ENCODE peak calls at places on chromosome 19, in seven cellular contexts. S is HepG2, A is suprapubic skin, R is GM23338, T is spleen, Z is endothelial cell of umbilical vein, Y is stomach. F is an unnamed sample.

GRCh38 chr19:17097593-17098126 is 22.1 kb downstream of the MYO9B start:
- DNase-seq in Y (no peak), A (no peak), S (peak; percentile 86), R (no peak), T (no peak), Z (peak; percentile 41), F (no peak)

GRCh38 chr19:6481541-6482342 is at the start of gene DENND1C:
- DNase-seq in Z (peak; percentile 12), A (no peak), S (peak; percentile 47), Y (peak; percentile 52), T (peak; percentile 95), R (peak; percentile 74), F (no peak)

GRCh38 chr19:28289294-28290063 is 923.5 kb downstream of the UQCRFS1 start:
- DNase-seq in Y (no peak), A (no peak), R (no peak), S (no peak), T (no peak), Z (peak; percentile 37), F (no peak)

GRCh38 chr19:30074741-30075460 is 132.9 kb downstream of the URI1 start:
- DNase-seq in Z (no peak), A (peak; percentile 57), Y (no peak), T (peak; percentile 64), R (no peak), S (no peak), F (peak; percentile 63)

GRCh38 chr19:49690656-49691242 is at the start of gene CPT1C:
- DNase-seq in Z (peak; percentile 83), R (peak; percentile 97), Y (peak; percentile 79), A (peak; percentile 91), T (peak; percentile 83), S (no peak), F (peak; percentile 93)

GRCh38 chr19:13024958-13025653 is 29.8 kb downstream of the NFIX start:
- DNase-seq in R (peak; percentile 69), A (no peak), S (no peak), Z (peak; percentile 12), T (no peak), Y (no peak), F (peak; percentile 74)

GRCh38 chr19:41799444-41800000 is 3.1 kb downstream of the CEACAM3 start:
- DNase-seq in R (no peak), Z (no peak), S (peak; percentile 11), Y (no peak), A (no peak), T (no peak), F (no peak)

GRCh38 chr19:10835089-10835753 is 791 bp downstream of the TMED1 start:
- DNase-seq in A (no peak), T (peak; percentile 87), R (no peak), Y (peak; percentile 100), S (no peak), Z (peak; percentile 21), F (peak; percentile 81)

GRCh38 chr19:33403221-33403972 is 29.9 kb downstream of the CEBPG start:
- DNase-seq in S (peak; percentile 98), A (no peak), Z (no peak), T (peak; percentile 58), Y (peak; percentile 59), R (no peak), F (peak; percentile 62)

GRCh38 chr19:3573858-3574637 is 1.3 kb downstream of the HMG20B start:
- DNase-seq in Y (peak; percentile 96), Z (peak; percentile 98), S (peak; percentile 85), R (peak; percentile 100), A (peak; percentile 96), T (peak; percentile 95), F (peak; percentile 89)
- H3K4me1 ChIP-seq in Y (peaks cover 38% of the 10 kb centered on the region), Z (peaks cover 15% of the 10 kb centered on the region), S (peaks cover 34% of the 10 kb centered on the region), R (peaks cover 19% of the 10 kb centered on the region), A (peaks cover 48% of the 10 kb centered on the region), T (peaks cover 32% of the 10 kb centered on the region), F (no peaks in the 10 kb centered on the region)

DNA sequence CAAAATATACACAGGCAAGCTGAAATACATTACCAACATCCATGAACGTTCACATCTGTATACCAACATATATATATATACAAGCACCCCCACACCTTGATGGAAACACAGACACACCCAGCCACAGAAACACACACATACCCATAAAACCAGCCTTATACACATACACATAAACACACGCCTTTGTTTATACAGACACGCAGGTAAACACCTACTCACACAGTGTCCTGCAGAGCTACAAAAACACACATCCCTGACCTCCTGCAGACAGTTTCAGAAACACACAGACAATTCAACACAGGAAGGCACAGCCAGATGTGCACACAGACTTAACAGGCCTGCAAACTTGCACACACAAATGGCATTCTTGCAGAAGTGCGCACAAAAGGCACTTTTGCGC is 21.3 kb upstream of the IRGC start:
- DNase-seq in A (no peak), S (no peak), T (no peak), R (no peak), Y (no peak), Z (no peak), F (no peak)
- TF ChIP-seq POLR2AphosphoS5 in A (no peak), S (no peak), T (no peak), R (no peak), Y (no peak), Z (no peak), F (no peak)

GRCh38 chr19:2048104-2048958 is 2.7 kb downstream of the MKNK2 start:
- DNase-seq in A (peak; percentile 64), Y (no peak), R (no peak), Z (no peak), S (no peak), T (peak; percentile 80), F (peak; percentile 65)
- H3K4me1 ChIP-seq in A (peaks cover 86% of the 10 kb centered on the region), Y (peaks cover 85% of the 10 kb centered on the region), R (peaks cover 4% of the 10 kb centered on the region), Z (peaks cover 29% of the 10 kb centered on the region), S (peaks cover 54% of the 10 kb centered on the region), T (peaks cover 87% of the 10 kb centered on the region), F (peaks cover 76% of the 10 kb centered on the region)

DNA sequence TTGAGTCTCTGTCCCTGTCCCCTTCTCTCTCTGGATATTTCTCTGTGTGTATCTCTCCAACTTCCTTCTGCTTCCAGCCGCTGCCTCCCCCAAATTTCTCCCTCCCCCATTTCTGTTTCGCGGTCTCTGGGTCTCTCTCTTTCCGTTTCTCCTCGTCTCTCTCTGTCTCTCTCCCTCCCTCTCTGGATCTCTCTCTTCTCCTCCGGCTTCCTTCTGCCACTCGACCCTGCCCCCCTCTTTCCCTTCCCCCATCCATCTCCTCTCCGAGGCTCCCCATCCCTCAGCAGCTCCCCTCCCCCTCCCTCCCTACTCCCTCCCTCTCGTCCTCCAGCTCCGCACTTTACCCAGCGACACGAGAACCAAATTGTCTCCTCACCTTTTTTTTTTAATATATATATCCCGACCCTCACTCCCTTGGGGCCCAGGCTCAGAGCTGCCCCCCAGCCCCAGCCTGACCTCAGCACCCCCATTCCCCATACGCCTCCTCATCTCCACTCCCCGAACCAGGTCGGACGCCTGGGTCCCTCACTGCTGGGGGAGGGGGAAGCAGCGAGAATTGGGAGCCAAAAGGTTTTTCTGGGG is 3.5 kb upstream of the CACNG8 start:
- DNase-seq in Z (no peak), Y (no peak), R (peak; percentile 94), A (no peak), T (no peak), S (no peak), F (no peak)
- TF ChIP-seq POLR2AphosphoS5 in Z (no peak), Y (no peak), R (peak; percentile 41), A (no peak), T (no peak), S (no peak), F (no peak)

DNA sequence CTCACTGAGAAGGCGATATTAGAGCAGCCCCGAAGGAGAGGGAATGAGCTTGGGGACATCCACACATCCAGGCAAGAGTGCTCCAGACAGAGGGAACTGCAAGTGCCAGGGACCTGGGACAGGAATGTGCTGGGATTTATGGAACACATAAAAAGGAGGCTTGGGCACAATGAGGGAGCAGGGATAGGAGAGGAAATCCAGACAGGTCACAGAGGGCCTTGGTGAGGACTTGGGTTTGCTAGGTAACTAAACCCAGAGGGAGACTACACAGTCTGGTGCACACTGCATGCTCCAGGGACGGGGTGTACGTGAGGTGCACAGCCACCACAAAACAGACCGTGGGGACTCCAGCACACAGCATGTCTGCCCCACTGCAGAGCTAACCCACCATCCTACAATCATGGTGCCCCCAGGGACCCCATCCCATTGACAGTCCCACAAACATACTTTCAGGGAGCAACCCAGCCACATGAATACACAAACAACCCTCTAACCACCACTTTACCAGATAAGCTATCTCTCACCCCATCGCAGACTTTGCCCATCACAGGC is 5.6 kb upstream of the ZFP36 start:
- DNase-seq in A (no peak), Y (no peak), T (no peak), Z (no peak), R (no peak), S (no peak), F (no peak)
- H3K4me1 ChIP-seq in A (peaks cover 85% of the 10 kb centered on the region), Y (peaks cover 58% of the 10 kb centered on the region), T (peaks cover 85% of the 10 kb centered on the region), Z (peaks cover 22% of the 10 kb centered on the region), R (peaks cover 41% of the 10 kb centered on the region), S (peaks cover 73% of the 10 kb centered on the region), F (peaks cover 61% of the 10 kb centered on the region)

F was measured in sigmoid colon.